ENCODE peak calls at places on chromosomes 12 and 14, in five cellular contexts. H, M, U, G and K are unnamed samples.
A peak's percentile ranks its signal among the peaks of the same experiment; 100 is the strongest.

GRCh38 chr14:81990312-81990761 is 456.7 kb upstream of the SEL1L start:
- DNase-seq in G (peak; percentile 63), H (peak; percentile 57), M (no peak), U (peak; percentile 39), K (no peak)

GRCh38 chr12:88393017-88393767 is 187.1 kb downstream of the KITLG start:
- DNase-seq in M (no peak), H (peak; percentile 36), G (peak; percentile 40), U (peak; percentile 57), K (no peak)

GRCh38 chr12:121048442-121048841 is 9.4 kb upstream of the OASL start:
- DNase-seq in G (no peak), U (no peak), M (no peak), H (no peak), K (no peak)

GRCh38 chr12:57837779-57838562 is 8.6 kb downstream of the CTDSP2 start:
- DNase-seq in H (peak; percentile 50), G (peak; percentile 61), U (peak; percentile 77), M (no peak), K (peak; percentile 82)

GRCh38 chr14:61489932-61490331 is 168.6 kb downstream of the PRKCH start:
- DNase-seq in U (no peak), H (no peak), G (no peak), M (peak; percentile 77), K (peak; percentile 51)

GRCh38 chr12:92421701-92422100 is 276.1 kb upstream of the BTG1 start:
- DNase-seq in H (no peak), G (no peak), U (no peak), M (no peak), K (no peak)

GRCh38 chr12:51183816-51184215 is 10.9 kb upstream of the TFCP2 start:
- DNase-seq in G (no peak), U (no peak), H (no peak), M (no peak), K (no peak)

GRCh38 chr12:117052386-117053049 is 46.7 kb downstream of the TESC start:
- DNase-seq in M (no peak), G (peak; percentile 73), H (no peak), U (no peak), K (no peak)

GRCh38 chr14:24095196-24096068 is 1.3 kb downstream of the PCK2 start:
- DNase-seq in H (peak; percentile 66), M (peak; percentile 98), G (peak; percentile 61), U (peak; percentile 87), K (peak; percentile 65)

GRCh38 chr14:104431351-104431928 is 148.1 kb upstream of the C14orf180 start:
- DNase-seq in U (no peak), M (no peak), G (no peak), H (no peak), K (no peak)

GRCh38 chr12:128367961-128368360 is 101.0 kb downstream of the TMEM132C start:
- DNase-seq in G (no peak), M (no peak), H (no peak), U (no peak), K (no peak)

GRCh38 chr12:40903040-40903439 is 210.8 kb downstream of the CNTN1 start:
- DNase-seq in M (no peak), G (no peak), H (no peak), U (no peak), K (no peak)

GRCh38 chr12:57243521-57244305 is 7.3 kb downstream of the STAC3 start:
- DNase-seq in U (peak; percentile 96), G (peak; percentile 95), M (peak; percentile 84), H (peak; percentile 87), K (peak; percentile 79)

GRCh38 chr14:91649930-91650329 is 82.0 kb downstream of the CATSPERB start:
- DNase-seq in U (no peak), M (no peak), G (peak; percentile 27), H (peak; percentile 37), K (no peak)

GRCh38 chr12:188910-189621 is 24.9 kb downstream of the SLC6A12 start:
- DNase-seq in U (peak; percentile 82), M (no peak), H (no peak), G (peak; percentile 91), K (no peak)

GRCh38 chr12:101474248-101474647 is 888 bp upstream of the SPIC start:
- DNase-seq in U (no peak), H (no peak), G (no peak), M (no peak), K (no peak)

GRCh38 chr12:67038486-67038885 is 230.7 kb upstream of the CAND1 start:
- DNase-seq in G (no peak), U (no peak), H (no peak), M (no peak), K (no peak)

GRCh38 chr12:102454808-102455760 is 25.3 kb downstream of the IGF1 start:
- DNase-seq in U (no peak), M (peak; percentile 85), H (no peak), G (no peak), K (peak; percentile 62)

GRCh38 chr12:9926876-9927275 is 5.3 kb downstream of the CLEC2A start:
- DNase-seq in G (no peak), M (no peak), H (no peak), U (no peak), K (no peak)

GRCh38 chr12:123765504-123766035 is 3.5 kb downstream of the DNAH10 start:
- DNase-seq in H (no peak), G (no peak), M (no peak), U (no peak), K (no peak)

GRCh38 chr14:88576222-88576621 is 13.4 kb downstream of the ZC3H14 start:
- DNase-seq in U (no peak), M (no peak), H (no peak), G (no peak), K (no peak)

GRCh38 chr14:23409966-23410635 is 2.0 kb upstream of the MYH6 start:
- DNase-seq in H (no peak), G (no peak), U (no peak), M (no peak), K (no peak)

GRCh38 chr14:36721877-36722276 is 60.2 kb downstream of the PAX9 start:
- DNase-seq in G (no peak), H (no peak), M (no peak), U (no peak), K (no peak)

GRCh38 chr14:99930420-99931274 is 134.6 kb upstream of the EVL start:
- DNase-seq in U (no peak), G (no peak), H (no peak), M (no peak), K (no peak)

GRCh38 chr12:45348311-45348710 is 132.4 kb downstream of the ANO6 start:
- DNase-seq in U (no peak), M (no peak), H (no peak), G (no peak), K (no peak)

GRCh38 chr12:30519535-30519934 is 176.1 kb downstream of the IPO8 start:
- DNase-seq in U (no peak), G (no peak), H (no peak), M (no peak), K (no peak)

GRCh38 chr14:26598081-26598671 is 343 bp upstream of the NOVA1 start:
- DNase-seq in M (peak; percentile 62), G (peak; percentile 97), U (peak; percentile 98), H (no peak), K (peak; percentile 81)

GRCh38 chr14:64465208-64465821 is at the start of gene AKAP5:
- DNase-seq in M (peak; percentile 68), H (peak; percentile 60), G (peak; percentile 94), U (peak; percentile 90), K (peak; percentile 46)

GRCh38 chr12:13941258-13942249 is 39.8 kb downstream of the GRIN2B start:
- DNase-seq in M (peak; percentile 71), G (peak; percentile 85), U (peak; percentile 80), H (peak; percentile 46), K (peak; percentile 52)

DNA sequence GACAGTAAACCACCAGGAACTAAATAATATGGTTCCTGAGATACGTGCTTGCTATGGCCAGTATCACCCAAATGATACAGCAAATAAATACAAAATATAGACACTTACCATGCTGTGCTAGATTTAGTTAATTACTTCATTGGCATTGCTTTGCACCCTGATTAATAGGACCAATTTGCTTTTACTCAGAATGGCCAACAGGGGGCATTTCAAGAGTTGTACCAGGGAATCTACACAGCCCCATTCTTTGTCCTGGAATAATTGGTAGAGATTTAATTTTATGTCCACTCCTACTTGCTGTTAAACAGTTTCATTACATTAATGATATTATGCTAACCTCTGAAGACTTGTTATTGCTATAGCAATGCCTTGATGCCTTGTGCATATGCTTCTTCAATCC is 280.8 kb downstream of the RERGL start:
- DNase-seq in G (no peak), M (no peak), H (no peak), U (no peak), K (no peak)
- H3K9me3 ChIP-seq in G (no peaks in the 10 kb centered on the region), M (no peaks in the 10 kb centered on the region), H (no peaks in the 10 kb centered on the region), U (no peaks in the 10 kb centered on the region), K (peaks cover 13% of the 10 kb centered on the region)

GRCh38 chr12:28484157-28484556 is 293.9 kb downstream of the CCDC91 start:
- DNase-seq in G (no peak), H (no peak), U (no peak), M (no peak), K (no peak)

GRCh38 chr12:28486521-28486920 is 296.3 kb downstream of the CCDC91 start:
- DNase-seq in M (no peak), G (no peak), U (no peak), H (no peak), K (no peak)

GRCh38 chr12:28489256-28489655 is 299.0 kb downstream of the CCDC91 start:
- DNase-seq in U (no peak), G (no peak), H (no peak), M (no peak), K (no peak)
- H3K9me3 ChIP-seq in U (no peaks in the 10 kb centered on the region), G (no peaks in the 10 kb centered on the region), H (no peaks in the 10 kb centered on the region), M (no peaks in the 10 kb centered on the region), K (no peaks in the 10 kb centered on the region)

DNA sequence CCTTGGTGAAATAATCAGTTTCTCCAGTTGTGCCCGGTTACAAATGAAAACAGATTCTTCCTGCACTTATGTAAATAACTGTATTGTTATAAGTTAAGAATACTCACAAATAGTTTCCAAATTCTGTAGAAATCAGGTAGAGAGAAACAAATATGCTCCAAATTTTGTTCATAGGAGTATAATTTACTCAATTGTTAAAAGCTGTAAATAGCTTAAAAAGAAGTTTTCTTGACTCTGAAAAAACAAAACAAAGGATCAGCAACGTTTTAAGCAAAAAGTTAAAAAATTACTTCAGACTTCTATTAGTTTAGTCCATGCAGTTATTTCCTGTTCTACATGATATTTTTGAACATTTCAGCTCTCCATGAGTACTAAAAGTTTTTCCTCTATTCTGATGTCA is 30.0 kb upstream of the SLC38A4 start:
- DNase-seq in M (no peak), U (no peak), H (no peak), G (no peak), K (no peak)
- H3K9me3 ChIP-seq in M (no peaks in the 10 kb centered on the region), U (peaks cover 26% of the 10 kb centered on the region), H (peaks cover 14% of the 10 kb centered on the region), G (peaks cover 24% of the 10 kb centered on the region), K (peaks cover 4% of the 10 kb centered on the region)

GRCh38 chr14:31792726-31793125 is 231.5 kb downstream of the NUBPL start:
- DNase-seq in G (no peak), H (no peak), M (no peak), U (no peak), K (no peak)

GRCh38 chr14:31785574-31785973 is 224.4 kb downstream of the NUBPL start:
- DNase-seq in U (no peak), M (no peak), H (no peak), G (no peak), K (no peak)

GRCh38 chr14:31787377-31787776 is 226.2 kb downstream of the NUBPL start:
- DNase-seq in M (no peak), H (no peak), G (no peak), U (no peak), K (no peak)

DNA sequence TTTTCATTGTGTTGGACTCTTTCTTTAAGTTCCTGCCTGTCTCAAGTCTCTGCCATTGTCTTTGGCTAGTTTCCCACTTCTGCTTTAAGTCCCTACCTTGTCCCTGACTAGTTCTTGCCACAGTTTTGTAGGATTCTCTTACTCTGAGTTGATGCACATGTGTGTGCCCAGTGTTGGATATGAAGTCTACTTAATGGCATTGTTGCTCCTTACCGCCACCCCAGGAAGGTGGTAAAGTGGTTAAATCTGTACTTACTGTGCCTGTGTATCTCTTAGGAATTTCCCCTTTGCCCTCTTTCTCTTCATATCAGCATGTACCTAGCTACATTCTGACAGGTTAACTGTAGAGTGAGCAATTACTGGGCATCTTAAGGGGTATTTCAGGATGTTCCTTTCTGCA is 227.1 kb downstream of the NUBPL start:
- DNase-seq in H (no peak), M (no peak), U (no peak), G (no peak), K (no peak)
- H3K9me3 ChIP-seq in H (no peaks in the 10 kb centered on the region), M (no peaks in the 10 kb centered on the region), U (no peaks in the 10 kb centered on the region), G (no peaks in the 10 kb centered on the region), K (no peaks in the 10 kb centered on the region)